ENCODE peak calls at places on chromosomes 11 and 22, in six cellular contexts. F is stomach, V is endodermal cell, B is tibial artery, E is lung, K is heart right ventricle. Q is an unnamed sample. For H3K4me1, the result is how much of the 10 kb centered on the place peaks cover.

GRCh38 chr22:45934659-45935341 is 42.2 kb downstream of the WNT7B start:
- DNase-seq in F (peak), V (no peak), B (no peak), E (peak), K (peak), Q (no peak)

GRCh38 chr11:13446444-13446843 is 16.6 kb downstream of the BTBD10 start:
- DNase-seq in F (no peak), V (no peak), B (no peak), E (no peak), K (no peak), Q (no peak)

GRCh38 chr11:18314794-18315523 is 7.0 kb downstream of the HPS5 start:
- DNase-seq in F (no peak), V (no peak), B (no peak), E (no peak), K (no peak), Q (no peak)

GRCh38 chr11:35585411-35585810 is 32.8 kb upstream of the FJX1 start:
- DNase-seq in F (no peak), V (no peak), B (no peak), E (no peak), K (no peak), Q (no peak)

GRCh38 chr11:19756675-19757475 is 44.2 kb downstream of the NAV2 start:
- DNase-seq in F (no peak), V (no peak), B (no peak), E (no peak), K (peak), Q (peak)

GRCh38 chr22:33577862-33578411 is 342.3 kb downstream of the LARGE1 start:
- DNase-seq in F (no peak), V (no peak), B (no peak), E (no peak), K (no peak), Q (no peak)

GRCh38 chr11:87036756-87037449 is 831 bp upstream of the TMEM135 start:
- DNase-seq in F (no peak), V (no peak), B (no peak), E (no peak), K (no peak), Q (no peak)

GRCh38 chr22:30636226-30637077 is 871 bp downstream of the SLC35E4 start:
- DNase-seq in F (peak), V (peak), B (no peak), E (no peak), K (no peak), Q (peak)

GRCh38 chr11:33670250-33671011 is 30.2 kb downstream of the C11orf91 start:
- DNase-seq in F (no peak), V (no peak), B (no peak), E (no peak), K (no peak), Q (no peak)

GRCh38 chr11:75626692-75627536 is 41.9 kb downstream of the MAP6 start:
- DNase-seq in F (no peak), V (no peak), B (no peak), E (no peak), K (no peak), Q (no peak)

GRCh38 chr11:2584812-2585565 is 114.8 kb downstream of the KCNQ1OT1 start:
- DNase-seq in F (peak), V (peak), B (peak), E (no peak), K (no peak), Q (peak)

GRCh38 chr11:33179431-33179830 is 18.2 kb upstream of the CSTF3 start:
- DNase-seq in F (no peak), V (no peak), B (no peak), E (no peak), K (no peak), Q (no peak)

GRCh38 chr11:69174841-69175240 is 19.1 kb downstream of the SMIM38 start:
- DNase-seq in F (no peak), V (no peak), B (no peak), E (no peak), K (no peak), Q (no peak)

GRCh38 chr11:124884869-124885479 is 12.7 kb downstream of the ROBO4 start:
- DNase-seq in F (no peak), V (peak), B (no peak), E (no peak), K (no peak), Q (no peak)

GRCh38 chr11:72821221-72821919 is 7.2 kb downstream of the ATG16L2 start:
- DNase-seq in F (peak), V (peak), B (no peak), E (no peak), K (no peak), Q (no peak)

GRCh38 chr11:116532066-116532465 is 240.7 kb downstream of the BUD13 start:
- DNase-seq in F (peak), V (peak), B (no peak), E (no peak), K (no peak), Q (no peak)

GRCh38 chr22:49727191-49727880 is 100.3 kb downstream of the BRD1 start:
- DNase-seq in F (no peak), V (no peak), B (no peak), E (no peak), K (no peak), Q (no peak)

GRCh38 chr11:19673924-19674390 is 38.7 kb upstream of the NAV2 start:
- DNase-seq in F (no peak), V (peak), B (peak), E (peak), K (peak), Q (peak)

GRCh38 chr11:69207165-69207889 is 51.6 kb downstream of the SMIM38 start:
- DNase-seq in F (no peak), V (peak), B (peak), E (peak), K (no peak), Q (no peak)

GRCh38 chr22:44407404-44408226 is 90.4 kb downstream of the RTL6 start:
- DNase-seq in F (peak), V (no peak), B (no peak), E (no peak), K (no peak), Q (no peak)

GRCh38 chr11:71364176-71364671 is 84.0 kb downstream of the DHCR7 start:
- DNase-seq in F (no peak), V (no peak), B (no peak), E (no peak), K (no peak), Q (no peak)

GRCh38 chr22:41092847-41093371 is 517 bp downstream of the EP300 start:
- DNase-seq in F (peak), V (peak), B (no peak), E (peak), K (no peak), Q (peak)

GRCh38 chr11:44574620-44575287 is 9.3 kb downstream of the CD82 start:
- DNase-seq in F (peak), V (no peak), B (no peak), E (no peak), K (no peak), Q (no peak)

GRCh38 chr11:106603971-106604370 is 414.3 kb downstream of the GUCY1A2 start:
- DNase-seq in F (no peak), V (no peak), B (no peak), E (no peak), K (no peak), Q (no peak)

GRCh38 chr11:10351768-10352641 is 47.1 kb downstream of the ADM start:
- DNase-seq in F (peak), V (peak), B (no peak), E (peak), K (peak), Q (peak)

GRCh38 chr11:7977251-7977917 is 9.8 kb upstream of the EIF3F start:
- DNase-seq in F (no peak), V (no peak), B (no peak), E (no peak), K (no peak), Q (no peak)

GRCh38 chr22:46881373-46882118 is 119.1 kb downstream of the TBC1D22A start:
- DNase-seq in F (no peak), V (no peak), B (no peak), E (no peak), K (no peak), Q (no peak)

DNA sequence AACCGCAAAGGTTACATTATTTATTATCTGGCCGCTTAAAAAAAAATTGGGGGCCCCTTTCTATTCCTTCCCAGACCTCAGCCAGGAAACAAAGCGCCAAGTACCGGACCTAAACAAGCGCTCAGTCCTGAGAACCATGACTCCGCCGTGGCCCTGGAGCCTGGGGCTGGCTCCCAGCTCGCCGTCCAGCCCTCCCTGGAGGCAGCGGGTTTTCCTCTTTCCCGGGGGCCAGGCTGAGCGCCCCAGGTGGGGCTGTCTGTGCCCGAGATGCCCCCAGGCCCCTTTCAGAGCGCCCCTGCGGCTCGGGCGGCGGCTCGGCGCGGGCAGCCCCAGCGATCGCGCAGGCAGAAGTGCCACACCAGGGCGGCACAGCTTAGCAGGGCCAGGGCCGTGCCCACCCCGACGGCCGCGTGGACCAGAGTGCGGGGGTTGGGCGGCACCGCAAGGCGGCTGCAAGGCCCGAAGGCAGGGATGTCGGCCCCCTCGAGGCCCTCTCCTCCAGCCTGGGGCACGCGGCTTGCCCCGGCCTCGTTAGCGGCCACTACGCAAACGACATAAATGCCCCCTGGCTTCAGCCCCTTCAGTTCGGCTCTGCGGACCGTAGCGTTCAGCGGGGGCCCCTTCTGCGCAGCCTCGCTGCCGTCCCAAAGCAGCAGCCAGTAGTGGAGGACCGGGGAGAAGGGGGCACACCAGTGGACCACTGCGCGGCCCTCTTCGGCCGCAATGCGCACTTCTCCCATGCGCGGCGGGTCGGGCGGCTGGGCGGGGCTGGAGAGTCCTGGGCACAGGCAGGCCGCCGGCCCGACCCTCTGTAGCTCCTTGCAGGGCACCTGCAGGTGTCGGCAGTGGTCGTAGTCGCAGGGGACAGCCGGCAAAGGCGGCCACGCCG is 1.6 kb downstream of the LRRN4CL start:
- DNase-seq in F (no peak), V (peak), B (no peak), E (no peak), K (no peak), Q (peak)
- H3K27ac ChIP-seq in F (peak), V (peak), B (no peak), E (no peak), K (peak), Q (no peak)

GRCh38 chr22:22176929-22177616 is 67.5 kb upstream of the VPREB1 start:
- DNase-seq in F (no peak), V (no peak), B (no peak), E (no peak), K (no peak), Q (no peak)
- H3K4me1 ChIP-seq in F (under half), V (under half), B (under half), E (under half), K (under half), Q (under half)

GRCh38 chr11:63986156-63986931 is at the start of gene OTUB1:
- DNase-seq in F (peak), V (peak), B (peak), E (peak), K (peak), Q (peak)
- H3K27ac ChIP-seq in F (peak), V (peak), B (peak), E (peak), K (peak), Q (peak)

DNA sequence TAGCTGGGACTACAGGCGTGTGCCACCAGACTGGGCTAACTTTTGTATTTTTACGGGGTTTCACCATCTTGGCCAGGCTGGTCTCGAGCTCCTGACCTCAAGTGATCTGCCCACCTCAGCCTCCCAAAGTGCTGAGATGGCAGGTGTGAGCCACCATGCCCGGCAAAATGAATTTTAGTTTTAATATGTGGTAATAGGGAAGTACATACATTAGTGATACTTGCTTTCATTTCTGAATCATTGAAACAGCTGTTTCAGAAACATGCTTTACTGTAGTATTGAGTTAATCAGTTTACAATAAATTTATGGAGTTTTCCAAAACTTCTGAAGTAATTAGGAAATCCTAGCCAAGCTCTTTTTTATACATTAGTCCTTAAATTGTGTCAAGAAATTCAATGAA is 15.6 kb downstream of the PCF11 start:
- DNase-seq in F (no peak), V (no peak), B (no peak), E (no peak), K (no peak), Q (no peak)
- H3K4me1 ChIP-seq in F (half or more), V (under half), B (under half), E (under half), K (half or more), Q (half or more)

Q was measured in psoas muscle.